ENCODE peak calls at places on chromosomes 7 and 10, in six cellular contexts. X is neural progenitor cell; I is A549; J is DND-41; G is CD8-positive, alpha-beta T cell; W is fibroblast of lung. Z is an unnamed sample.

GRCh38 chr7:80859272-80859970 is 59.4 kb downstream of the SEMA3C start:
- DNase-seq in X (peak; percentile 18), W (peak; percentile 89), J (no peak), I (no peak), G (no peak), Z (no peak)

GRCh38 chr7:81297317-81297716 is 378.5 kb upstream of the SEMA3C start:
- DNase-seq in I (peak; percentile 4), W (no peak), G (no peak), J (no peak), X (no peak), Z (no peak)

GRCh38 chr10:31584098-31584631 is 265.1 kb downstream of the ZEB1 start:
- DNase-seq in W (no peak), X (no peak), I (no peak), J (no peak), G (no peak), Z (no peak)

GRCh38 chr7:64618785-64619456 is 47.0 kb upstream of the ZNF107 start:
- DNase-seq in G (no peak), W (peak; percentile 66), J (peak; percentile 11), I (peak; percentile 62), X (peak; percentile 44), Z (peak; percentile 44)

GRCh38 chr10:118321724-118322575 is 20.2 kb downstream of the FAM204A start:
- DNase-seq in W (no peak), J (no peak), I (no peak), X (no peak), G (no peak), Z (no peak)

GRCh38 chr10:72588266-72588665 is 37.6 kb downstream of the MICU1 start:
- DNase-seq in I (no peak), G (no peak), X (no peak), W (no peak), J (no peak), Z (no peak)

GRCh38 chr7:100675581-100676350 is 2.2 kb downstream of the GNB2 start:
- DNase-seq in W (peak; percentile 67), G (peak; percentile 88), I (peak; percentile 35), X (peak; percentile 87), J (peak; percentile 83), Z (peak; percentile 65)

GRCh38 chr7:111873963-111874693 is 311.8 kb upstream of the IMMP2L start:
- DNase-seq in X (no peak), W (peak; percentile 29), G (no peak), J (no peak), I (no peak), Z (no peak)

GRCh38 chr7:131919920-131920709 is 363.7 kb upstream of the PODXL start:
- DNase-seq in X (no peak), G (no peak), W (no peak), I (no peak), J (no peak), Z (no peak)

GRCh38 chr10:119693262-119693957 is 32.4 kb upstream of the INPP5F start:
- DNase-seq in X (no peak), I (no peak), J (no peak), G (no peak), W (no peak), Z (no peak)

GRCh38 chr10:3763035-3763456 is 22.0 kb downstream of the KLF6 start:
- DNase-seq in X (no peak), W (peak; percentile 41), J (no peak), G (no peak), I (peak; percentile 53), Z (peak; percentile 96)

GRCh38 chr7:45863715-45864114 is 9.2 kb downstream of the CCDC201 start:
- DNase-seq in J (no peak), W (no peak), G (no peak), X (peak; percentile 60), I (no peak), Z (no peak)

GRCh38 chr7:48183370-48183743 is 12.1 kb downstream of the ABCA13 start:
- DNase-seq in X (no peak), W (no peak), J (no peak), I (no peak), G (no peak), Z (no peak)
- H3K27ac ChIP-seq in X (no peak overlapping the region), W (no peak overlapping the region), J (no peak overlapping the region), I (no peak overlapping the region), G (no peak overlapping the region), Z (no peak overlapping the region)

GRCh38 chr10:80277016-80277415 is 12.4 kb downstream of the MAT1A start:
- DNase-seq in G (no peak), I (no peak), W (no peak), J (no peak), X (no peak), Z (no peak)

GRCh38 chr10:80278480-80278879 is 11.0 kb downstream of the MAT1A start:
- DNase-seq in I (no peak), G (no peak), J (no peak), X (no peak), W (no peak), Z (no peak)

GRCh38 chr10:80276335-80276734 is 13.1 kb downstream of the MAT1A start:
- DNase-seq in I (no peak), X (no peak), J (no peak), W (no peak), G (no peak), Z (no peak)

GRCh38 chr10:80279146-80279545 is 10.3 kb downstream of the MAT1A start:
- DNase-seq in W (no peak), J (no peak), G (no peak), X (no peak), I (no peak), Z (no peak)

DNA sequence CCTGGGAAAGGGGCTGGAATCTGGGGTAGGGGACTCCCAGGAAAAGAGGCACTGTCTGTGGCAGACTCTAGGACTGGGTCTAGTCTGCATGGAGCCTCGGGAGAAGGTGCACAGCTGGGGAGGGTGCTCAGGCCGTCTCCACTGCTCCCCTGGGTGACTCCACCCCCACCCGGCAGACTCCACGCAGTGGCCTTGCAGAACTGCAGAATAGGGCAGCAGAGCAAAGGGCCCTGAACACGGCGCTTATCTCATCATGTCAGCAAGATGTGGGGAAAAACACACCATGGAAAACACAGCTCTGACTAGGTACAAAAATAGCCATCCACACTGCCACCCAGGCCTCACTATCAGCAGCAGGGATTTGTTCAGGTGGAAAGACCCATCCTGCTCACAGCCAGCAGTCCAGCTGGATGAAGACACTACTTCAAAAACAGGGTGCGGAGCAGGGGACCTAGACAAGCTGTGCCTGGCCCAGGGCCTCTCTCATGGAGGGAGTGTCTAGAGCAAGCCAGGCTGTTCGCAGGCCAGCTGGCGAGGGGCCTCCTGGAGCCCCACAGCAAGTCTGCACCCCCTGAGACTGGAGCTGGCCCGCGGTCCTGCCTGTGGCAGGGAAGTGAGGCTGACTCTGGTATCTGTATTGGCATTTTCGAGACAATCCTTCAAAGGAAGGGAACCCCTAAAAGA is 11.7 kb downstream of the MAT1A start:
- DNase-seq in X (no peak), W (no peak), I (no peak), G (no peak), J (no peak), Z (no peak)
- H3K4me1 ChIP-seq in X (no peaks in the 10 kb centered on the region), W (no peaks in the 10 kb centered on the region), I (peaks cover 7% of the 10 kb centered on the region), G (no peaks in the 10 kb centered on the region), J (no peaks in the 10 kb centered on the region), Z (no peaks in the 10 kb centered on the region)

GRCh38 chr7:73937014-73937413 is 76.1 kb downstream of the TMEM270 start:
- DNase-seq in I (no peak), W (peak; percentile 7), G (no peak), X (no peak), J (no peak), Z (peak; percentile 11)
- TF ChIP-seq CTCF in I (no peak), W (no peak), G (no peak), X (no peak), J (no peak), Z (no peak)

DNA sequence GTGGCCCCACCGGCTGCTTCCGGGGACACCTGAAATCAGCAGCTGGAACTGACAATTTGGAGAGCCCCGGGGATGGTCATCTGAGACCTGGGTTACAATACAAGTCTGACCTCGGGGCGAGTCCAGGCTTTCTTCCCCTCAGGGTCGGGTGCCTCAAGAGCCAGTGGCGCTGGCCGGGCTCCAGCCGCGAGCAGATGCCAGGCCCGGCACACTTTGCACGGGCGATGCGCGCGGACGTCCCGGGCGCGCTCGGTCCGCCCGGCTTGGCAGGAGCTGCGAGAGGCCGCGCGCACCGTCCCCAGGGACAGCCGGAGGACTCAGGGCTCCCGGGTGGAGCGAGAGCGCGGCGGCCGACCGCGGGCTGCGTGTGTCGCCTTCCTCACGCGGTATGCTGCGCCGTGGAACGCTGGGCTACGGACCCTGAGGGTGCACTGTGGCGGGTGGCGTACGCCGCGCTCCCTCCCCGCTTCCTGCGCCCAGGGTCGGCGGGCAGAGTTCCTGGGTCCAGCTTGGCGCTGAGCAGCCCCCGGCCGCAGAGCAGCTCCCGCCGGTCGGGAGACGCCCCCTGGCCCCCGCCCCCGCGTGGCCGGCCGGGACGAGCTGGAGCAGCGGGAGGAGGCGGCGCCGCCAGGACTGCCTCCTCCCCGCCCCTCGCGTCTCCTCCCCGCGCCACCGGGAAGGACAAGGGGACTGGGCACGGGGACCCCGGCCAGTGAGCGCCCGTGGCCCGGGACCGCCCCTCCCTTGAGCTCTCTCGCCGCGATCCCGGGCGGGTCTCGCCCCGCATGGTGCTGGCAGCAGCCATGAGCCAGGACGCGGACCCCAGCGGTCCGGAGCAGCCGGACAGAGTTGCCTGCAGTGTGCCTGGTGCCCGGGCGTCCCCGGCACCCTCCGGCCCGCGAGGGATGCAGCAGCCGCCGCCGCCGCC is at the start of gene RBM20:
- DNase-seq in X (peak; percentile 82), W (no peak), J (no peak), I (peak; percentile 56), G (no peak), Z (no peak)
- H3K27ac ChIP-seq in X (no peak within 1 kb of the TSS), W (no peak within 1 kb of the TSS), J (no peak within 1 kb of the TSS), I (peak within 1 kb of the TSS; percentile 93), G (no peak within 1 kb of the TSS), Z (no peak within 1 kb of the TSS)

GRCh38 chr10:123150986-123151738 is 3.0 kb upstream of the BUB3 start:
- DNase-seq in W (peak; percentile 25), X (peak; percentile 71), I (no peak), G (no peak), J (no peak), Z (peak; percentile 34)
- H3K4me1 ChIP-seq in W (no peaks in the 10 kb centered on the region), X (peaks cover 41% of the 10 kb centered on the region), I (peaks cover 13% of the 10 kb centered on the region), G (peaks cover 71% of the 10 kb centered on the region), J (peaks cover 20% of the 10 kb centered on the region), Z (peaks cover 9% of the 10 kb centered on the region)

GRCh38 chr7:14697684-14698083 is 204.9 kb downstream of the DGKB start:
- DNase-seq in W (no peak), G (no peak), J (no peak), X (no peak), I (no peak), Z (no peak)

GRCh38 chr7:14698239-14698638 is 204.3 kb downstream of the DGKB start:
- DNase-seq in J (no peak), G (no peak), X (no peak), W (peak; percentile 27), I (no peak), Z (no peak)
- TF ChIP-seq CTCF in J (no peak), G (no peak), X (peak; percentile 25), W (no peak), I (no peak), Z (peak; percentile 46)

DNA sequence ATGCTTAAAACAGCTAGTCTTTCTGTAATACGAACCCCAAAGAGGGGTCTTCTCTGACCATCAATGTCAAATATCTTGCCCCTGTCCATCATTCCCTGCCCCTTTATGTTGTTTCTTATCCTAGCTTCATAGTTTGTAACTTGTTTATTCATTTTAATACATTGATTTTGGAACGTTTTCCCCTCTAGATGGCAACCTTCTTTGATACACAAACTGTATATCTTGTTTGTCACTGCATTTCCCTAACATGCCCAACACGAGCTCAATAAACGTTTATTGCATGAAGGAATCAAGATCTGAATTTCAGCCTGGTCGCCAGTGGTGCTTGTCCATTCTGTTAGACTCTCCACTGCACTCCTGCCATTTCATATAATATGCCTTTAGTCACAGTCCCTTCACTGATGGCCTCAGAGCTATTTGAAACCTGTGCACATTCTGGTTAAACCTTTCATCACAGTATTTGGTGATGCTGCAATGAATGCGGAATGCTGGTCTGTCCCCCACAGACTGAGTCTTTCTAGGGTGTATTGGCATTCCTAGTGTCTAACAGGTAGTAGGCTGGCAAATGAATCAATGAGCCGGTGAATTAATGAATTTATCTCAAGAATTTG is 55.0 kb upstream of the FRMD4A start:
- DNase-seq in J (no peak), I (peak; percentile 25), X (no peak), W (peak; percentile 47), G (no peak), Z (no peak)
- H3K27ac ChIP-seq in J (no peak overlapping the region), I (no peak overlapping the region), X (no peak overlapping the region), W (no peak overlapping the region), G (no peak overlapping the region), Z (no peak overlapping the region)